ENCODE peak calls at places on chromosomes 13 and 19, in seven cellular contexts. O, B, H, T, W, S and F are unnamed samples.

GRCh38 chr13:49652691-49653305 is 24.5 kb downstream of the ARL11 start:
- DNase-seq in S (no peak), B (no peak), H (no peak), T (no peak), O (no peak), W (peak), F (peak)

GRCh38 chr13:80341098-80341701 is at the start of gene SPRY2:
- DNase-seq in B (peak), T (peak), W (peak), O (peak), H (peak), S (peak), F (peak)

GRCh38 chr19:30799854-30800755 is 427.9 kb downstream of the ZNF536 start:
- DNase-seq in S (peak), B (no peak), O (peak), W (peak), H (no peak), T (peak), F (no peak)

GRCh38 chr13:113245858-113246791 is 36.7 kb downstream of the CUL4A start:
- DNase-seq in B (no peak), H (no peak), W (peak), S (no peak), T (no peak), O (no peak), F (no peak)

GRCh38 chr19:6772028-6772865 is at the start of gene VAV1:
- DNase-seq in T (peak), H (no peak), B (no peak), W (no peak), O (no peak), S (peak), F (no peak)

GRCh38 chr13:48750588-48751383 is 97.1 kb downstream of the CYSLTR2 start:
- DNase-seq in B (peak), O (no peak), H (no peak), W (peak), T (no peak), S (peak), F (no peak)

GRCh38 chr13:31538067-31539042 is 201.0 kb upstream of the RXFP2 start:
- DNase-seq in H (no peak), B (peak), S (no peak), O (no peak), T (no peak), W (peak), F (peak)

GRCh38 chr13:43072394-43072793 is 49.0 kb downstream of the DNAJC15 start:
- DNase-seq in H (peak), O (no peak), W (peak), B (no peak), S (peak), T (no peak), F (no peak)

GRCh38 chr19:53518716-53519115 is 19.2 kb upstream of the ZNF331 start:
- DNase-seq in B (no peak), H (no peak), T (no peak), W (no peak), O (no peak), S (no peak), F (no peak)

GRCh38 chr19:50313812-50314536 is 15.2 kb downstream of the KCNC3 start:
- DNase-seq in W (no peak), O (no peak), H (no peak), B (no peak), S (no peak), T (no peak), F (no peak)